ENCODE peak calls at places on chromosomes 13 and 19, in eight cellular contexts. T, U, E, J, C, S, A and F are unnamed samples.

GRCh38 chr19:55503447-55504251 is 15.4 kb downstream of the SSC5D start:
- DNase-seq in S (peak), E (peak), U (peak), A (peak), T (peak), C (peak), J (peak), F (peak)

GRCh38 chr19:55285225-55285890 is 1.6 kb downstream of the BRSK1 start:
- DNase-seq in E (no peak), A (no peak), C (no peak), U (no peak), T (no peak), J (no peak), S (no peak), F (no peak)

GRCh38 chr19:40719414-40719894 is 2.5 kb downstream of the ITPKC start:
- DNase-seq in C (no peak), S (no peak), E (no peak), U (no peak), T (no peak), A (no peak), J (no peak), F (no peak)

GRCh38 chr13:29162638-29163037 is 342.5 kb downstream of the MTUS2 start:
- DNase-seq in T (no peak), U (peak), A (no peak), C (no peak), S (no peak), J (no peak), E (no peak), F (no peak)

GRCh38 chr13:105428816-105429215 is 1106.6 kb downstream of the EFNB2 start:
- DNase-seq in S (no peak), U (no peak), C (no peak), A (no peak), J (no peak), E (no peak), T (no peak), F (no peak)

GRCh38 chr19:17762505-17763229 is 11.4 kb downstream of the FCHO1 start:
- DNase-seq in S (no peak), A (peak), U (no peak), T (no peak), C (no peak), J (no peak), E (peak), F (peak)

GRCh38 chr19:33347300-33347699 is 26.2 kb upstream of the CEBPG start:
- DNase-seq in T (no peak), E (no peak), C (no peak), U (no peak), J (no peak), S (no peak), A (no peak), F (no peak)

GRCh38 chr13:34931572-34931971 is 10.5 kb upstream of the NBEA start:
- DNase-seq in T (no peak), J (no peak), E (no peak), A (no peak), S (no peak), U (no peak), C (no peak), F (peak)

GRCh38 chr13:27667946-27668345 is 46.3 kb downstream of the POLR1D start:
- DNase-seq in E (peak), A (no peak), C (no peak), U (no peak), S (no peak), J (no peak), T (no peak), F (peak)

GRCh38 chr13:109821038-109821545 is 34.7 kb upstream of the IRS2 start:
- DNase-seq in S (no peak), A (no peak), C (no peak), U (no peak), E (no peak), T (no peak), J (no peak), F (no peak)

GRCh38 chr19:10433131-10433536 is 12.8 kb downstream of the PDE4A start:
- DNase-seq in J (no peak), T (no peak), C (no peak), S (no peak), U (no peak), A (no peak), E (no peak), F (no peak)

GRCh38 chr13:88246239-88246638 is 575.1 kb downstream of the SLITRK5 start:
- DNase-seq in T (no peak), A (no peak), J (no peak), S (no peak), U (no peak), E (no peak), C (no peak), F (no peak)

GRCh38 chr19:31285744-31286143 is 63.5 kb downstream of the TSHZ3 start:
- DNase-seq in S (no peak), E (peak), J (peak), U (no peak), T (no peak), C (no peak), A (no peak), F (peak)

GRCh38 chr13:75637101-75637774 is 1.1 kb downstream of the LMO7 start:
- DNase-seq in A (no peak), U (no peak), E (no peak), C (no peak), J (no peak), S (no peak), T (no peak), F (no peak)

GRCh38 chr19:3767050-3767449 is 4.6 kb downstream of the MRPL54 start:
- DNase-seq in C (no peak), S (no peak), U (no peak), J (no peak), T (no peak), E (no peak), A (no peak), F (no peak)

GRCh38 chr19:12772323-12772722 is 3.0 kb downstream of the HOOK2 start:
- DNase-seq in A (no peak), S (no peak), E (no peak), J (no peak), U (no peak), C (no peak), T (no peak), F (no peak)

GRCh38 chr19:19545128-19545591 is 7.1 kb downstream of the CILP2 start:
- DNase-seq in T (no peak), A (no peak), J (no peak), S (no peak), C (no peak), U (no peak), E (no peak), F (no peak)

GRCh38 chr13:101757446-101758039 is 305.1 kb downstream of the ITGBL1 start:
- DNase-seq in T (no peak), U (peak), C (peak), S (no peak), J (no peak), A (no peak), E (no peak), F (no peak)

GRCh38 chr19:29878973-29879654 is 62.9 kb upstream of the URI1 start:
- DNase-seq in C (no peak), E (peak), S (no peak), J (no peak), A (no peak), U (no peak), T (no peak), F (peak)

GRCh38 chr13:90867336-90867683 is 480.2 kb upstream of the MIR17HG start:
- DNase-seq in T (no peak), C (peak), E (peak), J (no peak), U (peak), A (peak), S (peak), F (peak)

GRCh38 chr19:16185925-16186234 is 670 bp downstream of the FAM32A start:
- DNase-seq in C (no peak), E (no peak), S (peak), U (no peak), A (no peak), J (no peak), T (no peak), F (peak)

GRCh38 chr19:5961969-5962945 is 15.7 kb downstream of the RANBP3 start:
- DNase-seq in C (peak), A (peak), J (no peak), S (no peak), T (no peak), U (peak), E (no peak), F (peak)

GRCh38 chr13:79525458-79525857 is 44.5 kb downstream of the NDFIP2 start:
- DNase-seq in A (no peak), C (no peak), S (no peak), T (no peak), E (no peak), J (no peak), U (no peak), F (peak)

GRCh38 chr13:105047676-105048295 is 1487.7 kb downstream of the EFNB2 start:
- DNase-seq in S (no peak), E (no peak), T (no peak), J (no peak), C (no peak), U (no peak), A (no peak), F (no peak)

GRCh38 chr13:46035066-46035465 is 17.5 kb downstream of the ZC3H13 start:
- DNase-seq in C (peak), U (no peak), E (no peak), T (no peak), S (no peak), A (no peak), J (no peak), F (no peak)

GRCh38 chr19:1833540-1833939 is 14.7 kb downstream of the REXO1 start:
- DNase-seq in C (no peak), J (no peak), A (no peak), T (no peak), S (no peak), E (peak), U (no peak), F (no peak)

GRCh38 chr19:51719251-51719901 is 4.4 kb downstream of the HAS1 start:
- DNase-seq in T (no peak), A (no peak), U (no peak), J (no peak), E (peak), C (no peak), S (no peak), F (no peak)

GRCh38 chr19:48928164-48929005 is 5.1 kb upstream of the DHDH start:
- DNase-seq in T (no peak), C (no peak), E (no peak), A (peak), S (no peak), U (no peak), J (no peak), F (no peak)

GRCh38 chr13:35702316-35702715 is 225.8 kb upstream of the MAB21L1 start:
- DNase-seq in C (no peak), T (no peak), S (no peak), J (no peak), A (no peak), U (no peak), E (no peak), F (no peak)

GRCh38 chr19:5563941-5564612 is 3.7 kb downstream of the TINCR start:
- DNase-seq in S (no peak), A (no peak), T (no peak), J (no peak), E (no peak), C (no peak), U (peak), F (peak)

GRCh38 chr19:15137777-15138176 is 30.6 kb downstream of the SYDE1 start:
- DNase-seq in A (no peak), E (no peak), J (no peak), C (no peak), U (no peak), T (no peak), S (no peak), F (no peak)

GRCh38 chr13:107767119-107767518 is 448.2 kb downstream of the LIG4 start:
- DNase-seq in U (peak), T (no peak), J (no peak), E (no peak), S (no peak), A (no peak), C (peak), F (no peak)